ENCODE peak calls at places on chromosomes 6 and 20, in nine cellular contexts. X is GM23338; N is colonic mucosa; U is psoas muscle; B is omental fat pad; O is NB4; M is CD4-positive, alpha-beta T cell; K is CD14-positive monocyte; F is uterus. H is an unnamed sample.

GRCh38 chr6:55632953-55633352 is 54.0 kb upstream of the HMGCLL1 start:
- DNase-seq in B (no peak), X (no peak), N (no peak), M (no peak), K (no peak), O (no peak), U (no peak), F (no peak), H (no peak)

GRCh38 chr6:160188773-160189172 is 67.2 kb downstream of the SLC22A1 start:
- DNase-seq in K (no peak), O (no peak), M (no peak), N (no peak), U (no peak), B (no peak), F (no peak), X (no peak), H (no peak)

GRCh38 chr20:62112368-62112767 is 9.9 kb upstream of the LSM14B start:
- DNase-seq in F (no peak), N (no peak), K (no peak), M (no peak), X (no peak), B (no peak), U (no peak), O (no peak), H (no peak)

GRCh38 chr6:122733259-122733658 is 46.3 kb upstream of the FABP7 start:
- DNase-seq in M (no peak), K (no peak), O (no peak), X (no peak), B (no peak), U (no peak), N (no peak), F (no peak), H (no peak)

GRCh38 chr6:42292002-42292735 is 74.5 kb upstream of the MRPS10 start:
- DNase-seq in M (no peak), F (no peak), B (no peak), U (no peak), X (no peak), N (no peak), K (no peak), O (no peak), H (no peak)

GRCh38 chr6:2353412-2354137 is 108.2 kb upstream of the GMDS start:
- DNase-seq in X (peak; percentile 85), N (peak; percentile 83), B (peak; percentile 51), M (peak; percentile 28), U (peak; percentile 51), O (peak; percentile 79), K (no peak), F (peak; percentile 58), H (peak; percentile 75)

GRCh38 chr20:58073945-58074920 is 154.2 kb downstream of the ANKRD60 start:
- DNase-seq in X (no peak), N (peak; percentile 26), M (no peak), O (no peak), B (no peak), F (no peak), K (no peak), U (peak; percentile 50), H (no peak)

GRCh38 chr6:126176266-126176665 is 163.6 kb upstream of the CENPW start:
- DNase-seq in F (no peak), O (peak; percentile 36), N (no peak), X (peak; percentile 48), B (no peak), U (no peak), M (no peak), K (no peak), H (no peak)

GRCh38 chr6:119672725-119673124 is 323.2 kb upstream of the MAN1A1 start:
- DNase-seq in B (no peak), M (no peak), F (no peak), U (no peak), K (no peak), N (no peak), X (peak; percentile 56), O (no peak), H (no peak)

DNA sequence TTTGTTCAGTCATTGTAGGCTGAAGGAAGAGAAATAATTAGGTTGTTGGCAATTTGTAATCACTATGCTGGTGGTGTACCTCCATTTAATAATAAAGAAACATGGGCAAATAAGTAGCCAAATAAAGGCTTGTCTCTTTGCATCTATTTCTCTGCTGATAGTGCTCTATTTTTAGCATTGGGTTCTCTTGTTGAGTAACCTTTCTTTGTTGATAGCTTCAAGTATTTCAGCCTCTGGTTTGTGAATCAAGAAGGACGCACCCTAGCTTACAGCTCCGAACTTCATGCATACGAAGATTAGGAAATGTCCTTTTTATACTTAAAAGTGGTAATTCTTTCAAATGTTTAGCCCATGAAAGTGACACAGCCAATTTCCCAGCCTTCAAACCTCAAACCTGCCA is 2.6 kb downstream of the PPP1R14C start:
- DNase-seq in M (no peak), K (no peak), X (no peak), N (no peak), F (no peak), B (no peak), U (no peak), O (no peak), H (no peak)
- TF ChIP-seq CTCF in M (no peak), K (no peak), X (no peak), N (no peak), F (no peak), B (no peak), U (no peak), O (no peak), H (no peak)

GRCh38 chr20:49435639-49436038 is 46.8 kb downstream of the KCNB1 start:
- DNase-seq in F (no peak), K (no peak), O (no peak), M (no peak), X (no peak), B (no peak), U (no peak), N (no peak), H (no peak)
- TF ChIP-seq CTCF in F (no peak), K (no peak), O (no peak), M (no peak), X (peak; percentile 59), B (no peak), U (no peak), N (no peak), H (no peak)

GRCh38 chr20:43191143-43191542 is 1.4 kb upstream of the PTPRT start:
- DNase-seq in X (no peak), F (no peak), U (no peak), O (no peak), N (no peak), B (no peak), K (no peak), M (no peak), H (no peak)

GRCh38 chr20:43194187-43194586 is 4.5 kb upstream of the PTPRT start:
- DNase-seq in B (no peak), X (no peak), O (no peak), N (no peak), M (no peak), U (no peak), F (no peak), K (no peak), H (no peak)

GRCh38 chr20:43193443-43193842 is 3.7 kb upstream of the PTPRT start:
- DNase-seq in B (no peak), M (no peak), U (no peak), K (no peak), O (no peak), N (no peak), F (no peak), X (no peak), H (no peak)

GRCh38 chr20:43190332-43190953 is 737 bp upstream of the PTPRT start:
- DNase-seq in O (no peak), M (no peak), X (peak; percentile 1), U (no peak), N (no peak), B (no peak), K (no peak), F (no peak), H (no peak)

DNA sequence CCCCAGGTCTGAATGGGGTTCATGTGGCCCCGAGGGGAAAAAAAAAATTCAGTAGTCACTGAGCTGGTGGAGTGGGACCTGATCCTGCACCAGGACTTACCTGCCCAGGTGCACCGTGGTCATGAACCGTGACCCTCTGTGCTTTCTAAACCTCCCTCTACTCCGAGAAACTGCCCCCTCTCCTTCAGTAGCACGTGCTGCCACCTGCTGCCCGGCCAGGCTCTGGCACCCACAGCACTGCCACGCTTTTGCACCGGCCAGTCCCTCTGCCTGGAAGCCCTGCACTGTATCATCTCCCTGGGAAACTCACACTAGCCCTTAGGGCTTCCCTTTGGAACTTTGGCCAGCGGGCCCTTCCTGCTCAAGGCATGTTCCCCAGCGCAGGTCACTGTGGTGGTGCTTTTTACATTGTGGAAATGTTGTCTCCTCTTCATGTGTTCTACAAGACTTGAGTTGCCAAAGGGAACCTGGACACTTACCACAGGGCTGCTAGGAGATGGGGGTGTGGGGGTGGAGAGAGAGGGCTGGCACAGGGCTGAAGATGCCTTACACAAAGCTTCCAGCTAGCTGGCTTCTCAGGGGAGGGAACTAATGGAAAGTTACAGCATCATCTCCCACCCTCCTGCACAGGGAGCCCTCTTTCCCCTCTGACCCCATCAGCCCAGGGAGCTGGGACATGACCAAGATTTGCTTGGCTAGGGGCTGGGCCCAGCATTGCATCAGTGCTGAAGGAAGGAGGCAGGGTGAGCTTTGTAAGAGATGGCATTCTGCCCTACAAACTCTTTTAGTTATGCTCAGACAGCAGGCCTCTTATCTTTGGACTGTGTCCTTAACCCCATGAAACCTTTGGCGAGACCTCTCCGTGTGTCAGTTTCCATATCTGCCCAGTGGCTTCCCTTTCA is 2.5 kb upstream of the PTPRT start:
- DNase-seq in B (no peak), M (no peak), O (peak; percentile 36), N (no peak), U (no peak), X (peak; percentile 43), K (no peak), F (no peak), H (peak; percentile 23)
- TF ChIP-seq CTCF in B (no peak), M (no peak), O (peak; percentile 80), N (peak; percentile 22), U (no peak), X (peak; percentile 56), K (no peak), F (no peak), H (peak; percentile 11)

DNA sequence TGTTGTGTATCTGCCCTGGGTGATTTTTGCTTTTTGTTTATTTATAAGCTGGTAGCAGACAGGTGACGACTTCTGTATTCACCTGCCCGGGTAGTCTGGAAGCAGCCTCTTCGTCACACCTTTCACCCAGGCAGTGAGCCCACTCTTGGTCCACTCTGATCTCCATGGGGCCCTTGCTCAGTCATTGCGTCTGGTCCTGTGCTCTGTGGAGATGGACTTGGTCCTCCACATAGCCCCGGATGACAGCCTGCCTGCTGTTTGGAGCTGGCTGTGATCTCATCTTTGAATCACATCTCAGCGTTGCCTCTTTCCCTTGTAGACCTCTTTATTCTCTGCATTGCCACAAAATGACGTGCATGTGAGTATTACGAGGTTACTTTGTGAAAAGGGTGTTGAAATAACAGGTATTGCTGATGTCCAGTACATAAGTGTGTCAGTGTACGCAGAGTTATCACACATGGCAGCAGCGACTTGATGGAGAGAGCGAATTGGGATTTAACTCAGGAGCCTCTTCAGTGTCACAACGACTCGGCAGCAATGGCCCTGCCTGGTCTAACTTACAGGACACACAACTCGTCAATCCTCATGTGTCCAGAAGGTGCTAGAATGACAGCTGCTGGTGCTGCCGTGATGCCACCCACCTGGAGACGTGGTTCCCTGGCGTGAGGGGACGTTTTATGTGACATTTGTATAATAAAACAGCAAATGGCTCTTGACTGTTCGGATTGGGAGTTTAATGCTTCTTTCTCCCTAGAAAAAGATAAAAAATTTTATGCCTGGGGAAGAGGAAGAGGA is 24.2 kb upstream of the FRMD1 start:
- DNase-seq in O (no peak), X (no peak), F (no peak), B (no peak), K (peak; percentile 3), M (no peak), U (peak; percentile 4), N (no peak), H (no peak)
- TF ChIP-seq CTCF in O (no peak), X (no peak), F (no peak), B (no peak), K (no peak), M (no peak), U (no peak), N (no peak), H (no peak)

H was measured in endothelial cell.